ENCODE peak calls at places on chromosome 19, in six cellular contexts. One of them, this sample, is unnamed.

GRCh38 chr19:1761528-1762242 is 8.4 kb downstream of the ONECUT3 start:
- DNase-seq in left lung: no peak
- DNase-seq in epithelial cell of esophagus: no peak
- DNase-seq in lower leg skin: no peak
- DNase-seq in nephron progenitor cell: no peak
- DNase-seq in tibial artery: no peak
- DNase-seq in this sample: no peak

GRCh38 chr19:31260171-31260933 is 88.9 kb downstream of the TSHZ3 start:
- DNase-seq in tibial artery: no peak
- DNase-seq in lower leg skin: no peak
- DNase-seq in epithelial cell of esophagus: no peak
- DNase-seq in left lung: no peak
- DNase-seq in nephron progenitor cell: no peak
- DNase-seq in this sample: peak; percentile 48

GRCh38 chr19:39341122-39341719 is 1.0 kb upstream of the SAMD4B start:
- DNase-seq in tibial artery: peak; percentile 43
- DNase-seq in epithelial cell of esophagus: no peak
- DNase-seq in nephron progenitor cell: peak; percentile 49
- DNase-seq in left lung: peak; percentile 51
- DNase-seq in lower leg skin: peak; percentile 56
- DNase-seq in this sample: no peak

GRCh38 chr19:2561895-2562294 is 86.0 kb downstream of the GADD45B start:
- DNase-seq in epithelial cell of esophagus: peak; percentile 23
- DNase-seq in tibial artery: no peak
- DNase-seq in left lung: no peak
- DNase-seq in lower leg skin: no peak
- DNase-seq in nephron progenitor cell: no peak
- DNase-seq in this sample: no peak

GRCh38 chr19:32642771-32643170 is 32.2 kb downstream of the ANKRD27 start:
- DNase-seq in tibial artery: no peak
- DNase-seq in nephron progenitor cell: no peak
- DNase-seq in lower leg skin: no peak
- DNase-seq in epithelial cell of esophagus: no peak
- DNase-seq in left lung: no peak
- DNase-seq in this sample: no peak

GRCh38 chr19:48271531-48272151 is 1.8 kb downstream of the ZNF114 start:
- DNase-seq in left lung: peak; percentile 47
- DNase-seq in epithelial cell of esophagus: peak; percentile 58
- DNase-seq in nephron progenitor cell: peak; percentile 68
- DNase-seq in tibial artery: peak; percentile 31
- DNase-seq in lower leg skin: peak; percentile 29
- DNase-seq in this sample: no peak

GRCh38 chr19:40604647-40605200 is 3.6 kb downstream of the LTBP4 start:
- DNase-seq in left lung: no peak
- DNase-seq in lower leg skin: no peak
- DNase-seq in nephron progenitor cell: no peak
- DNase-seq in tibial artery: no peak
- DNase-seq in epithelial cell of esophagus: peak; percentile 57
- DNase-seq in this sample: no peak

GRCh38 chr19:8174706-8175105 is 25.3 kb upstream of the FBN3 start:
- DNase-seq in nephron progenitor cell: no peak
- DNase-seq in lower leg skin: no peak
- DNase-seq in epithelial cell of esophagus: peak; percentile 72
- DNase-seq in tibial artery: no peak
- DNase-seq in left lung: no peak
- DNase-seq in this sample: no peak

GRCh38 chr19:8821748-8822241 is 10.3 kb downstream of the ZNF558 start:
- DNase-seq in tibial artery: no peak
- DNase-seq in epithelial cell of esophagus: no peak
- DNase-seq in nephron progenitor cell: no peak
- DNase-seq in left lung: no peak
- DNase-seq in lower leg skin: no peak
- DNase-seq in this sample: peak; percentile 70

GRCh38 chr19:47186337-47187022 is 44.5 kb downstream of the BBC3 start:
- DNase-seq in nephron progenitor cell: no peak
- DNase-seq in tibial artery: no peak
- DNase-seq in lower leg skin: no peak
- DNase-seq in left lung: no peak
- DNase-seq in epithelial cell of esophagus: no peak
- DNase-seq in this sample: no peak

GRCh38 chr19:39970424-39970673 is 616 bp upstream of the PSMC4 start:
- DNase-seq in lower leg skin: peak; percentile 17
- DNase-seq in tibial artery: no peak
- DNase-seq in epithelial cell of esophagus: no peak
- DNase-seq in nephron progenitor cell: no peak
- DNase-seq in left lung: no peak
- DNase-seq in this sample: no peak

GRCh38 chr19:18672606-18673337 is 10.7 kb upstream of the CRTC1 start:
- DNase-seq in nephron progenitor cell: no peak
- DNase-seq in lower leg skin: no peak
- DNase-seq in tibial artery: peak; percentile 71
- DNase-seq in left lung: no peak
- DNase-seq in epithelial cell of esophagus: peak; percentile 27
- DNase-seq in this sample: no peak
- TF ChIP-seq CTCF in nephron progenitor cell: no peak
- TF ChIP-seq CTCF in lower leg skin: no peak
- TF ChIP-seq CTCF in tibial artery: peak; percentile 41
- TF ChIP-seq CTCF in left lung: no peak
- TF ChIP-seq CTCF in epithelial cell of esophagus: peak; percentile 26
- TF ChIP-seq CTCF in this sample: peak; percentile 32

GRCh38 chr19:46040125-46040524 is 677 bp downstream of the IGFL4 start:
- DNase-seq in nephron progenitor cell: no peak
- DNase-seq in lower leg skin: no peak
- DNase-seq in left lung: no peak
- DNase-seq in epithelial cell of esophagus: no peak
- DNase-seq in tibial artery: no peak
- DNase-seq in this sample: no peak

GRCh38 chr19:46043519-46043918 is 2.7 kb upstream of the IGFL4 start:
- DNase-seq in lower leg skin: no peak
- DNase-seq in epithelial cell of esophagus: no peak
- DNase-seq in left lung: no peak
- DNase-seq in tibial artery: no peak
- DNase-seq in nephron progenitor cell: no peak
- DNase-seq in this sample: no peak

GRCh38 chr19:46042252-46042883 is 1.6 kb upstream of the IGFL4 start:
- DNase-seq in nephron progenitor cell: no peak
- DNase-seq in tibial artery: no peak
- DNase-seq in lower leg skin: no peak
- DNase-seq in epithelial cell of esophagus: no peak
- DNase-seq in left lung: no peak
- DNase-seq in this sample: no peak

GRCh38 chr19:46036745-46037126 is 4.1 kb downstream of the IGFL4 start:
- DNase-seq in epithelial cell of esophagus: no peak
- DNase-seq in tibial artery: no peak
- DNase-seq in lower leg skin: no peak
- DNase-seq in nephron progenitor cell: no peak
- DNase-seq in left lung: no peak
- DNase-seq in this sample: no peak

DNA sequence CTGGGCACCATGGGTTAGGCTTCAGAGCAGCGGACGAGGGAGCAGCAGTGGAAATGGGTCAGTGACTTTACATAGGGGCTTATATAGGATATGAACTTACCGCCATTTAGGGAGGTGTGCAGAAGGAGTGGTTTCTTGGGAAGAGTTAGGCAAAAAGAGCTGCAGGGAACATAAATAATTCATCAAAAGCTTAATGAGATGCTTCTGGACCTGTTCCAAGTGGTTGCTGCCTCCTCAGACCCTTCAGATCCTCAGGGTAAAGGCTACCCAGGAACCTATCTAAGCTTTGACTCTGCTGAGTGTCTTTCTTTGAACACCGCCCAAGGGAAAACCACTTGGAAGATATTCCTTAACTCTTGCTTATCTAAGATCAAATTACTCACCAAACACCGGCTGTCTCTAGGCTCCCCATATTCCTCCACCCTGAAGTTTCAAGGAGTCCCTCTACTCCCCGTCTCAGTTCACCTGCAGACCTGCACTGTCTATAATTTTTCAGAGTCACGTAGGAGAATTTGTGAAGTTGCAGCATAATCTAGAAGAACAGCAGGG is at the start of gene IGFL4:
- DNase-seq in epithelial cell of esophagus: peak; percentile 42
- DNase-seq in lower leg skin: no peak
- DNase-seq in left lung: no peak
- DNase-seq in nephron progenitor cell: no peak
- DNase-seq in tibial artery: no peak
- DNase-seq in this sample: no peak
- TF ChIP-seq CTCF in epithelial cell of esophagus: no peak
- TF ChIP-seq CTCF in lower leg skin: no peak
- TF ChIP-seq CTCF in left lung: no peak
- TF ChIP-seq CTCF in nephron progenitor cell: no peak
- TF ChIP-seq CTCF in tibial artery: no peak
- TF ChIP-seq CTCF in this sample: no peak

DNA sequence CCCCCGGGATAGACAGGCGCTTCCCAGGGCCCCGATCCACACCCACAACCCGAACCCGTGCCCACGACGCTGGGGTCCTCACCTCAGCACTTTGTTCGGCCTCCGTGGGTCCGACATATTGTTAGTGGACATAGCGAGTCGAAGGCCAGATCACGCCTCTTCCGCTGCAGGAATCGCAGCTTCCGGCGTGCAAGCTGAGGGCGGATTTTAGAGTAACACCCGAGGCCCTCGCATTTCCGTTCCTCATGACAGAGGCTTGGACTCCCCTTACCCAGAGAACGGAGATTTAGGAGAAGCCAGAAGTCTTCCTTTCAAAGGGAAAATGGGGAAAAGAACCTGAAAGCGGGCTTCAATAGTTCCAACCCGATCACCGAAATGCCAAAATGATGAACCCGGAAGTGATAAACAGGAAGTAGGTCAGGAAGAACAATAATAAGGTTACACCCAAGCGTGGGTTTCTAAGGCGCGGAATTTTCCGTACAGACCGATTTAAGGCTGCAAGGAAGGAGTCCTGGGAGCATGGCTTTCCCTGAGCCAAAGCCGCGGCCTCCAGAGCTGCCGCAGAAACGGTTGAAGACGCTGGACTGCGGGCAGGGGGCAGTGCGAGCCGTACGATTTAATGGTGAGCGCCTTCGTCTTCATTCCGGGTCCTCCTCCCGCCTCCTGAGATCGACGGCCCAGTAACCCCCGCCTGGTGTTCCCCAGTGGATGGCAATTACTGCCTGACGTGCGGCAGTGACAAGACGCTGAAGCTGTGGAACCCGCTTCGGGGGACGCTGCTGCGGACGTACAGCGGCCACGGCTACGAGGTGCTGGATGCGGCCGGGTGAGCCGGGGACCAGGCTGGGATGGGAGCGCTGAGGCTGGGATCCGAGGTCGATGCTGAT is 2.9 kb downstream of the WDR83 start:
- DNase-seq in epithelial cell of esophagus: peak; percentile 84
- DNase-seq in lower leg skin: peak; percentile 74
- DNase-seq in left lung: peak; percentile 82
- DNase-seq in tibial artery: peak; percentile 77
- DNase-seq in nephron progenitor cell: peak; percentile 79
- DNase-seq in this sample: peak; percentile 90
- TF ChIP-seq CTCF in epithelial cell of esophagus: no peak
- TF ChIP-seq CTCF in lower leg skin: no peak
- TF ChIP-seq CTCF in left lung: no peak
- TF ChIP-seq CTCF in tibial artery: no peak
- TF ChIP-seq CTCF in nephron progenitor cell: no peak
- TF ChIP-seq CTCF in this sample: no peak

GRCh38 chr19:17966497-17967257 is at the start of gene KCNN1:
- DNase-seq in lower leg skin: no peak
- DNase-seq in tibial artery: no peak
- DNase-seq in nephron progenitor cell: peak; percentile 81
- DNase-seq in left lung: no peak
- DNase-seq in epithelial cell of esophagus: no peak
- DNase-seq in this sample: no peak

GRCh38 chr19:17963936-17964691 is 2.8 kb upstream of the KCNN1 start:
- DNase-seq in lower leg skin: no peak
- DNase-seq in nephron progenitor cell: no peak
- DNase-seq in left lung: no peak
- DNase-seq in tibial artery: no peak
- DNase-seq in epithelial cell of esophagus: no peak
- DNase-seq in this sample: no peak

GRCh38 chr19:17967258-17968051 is 548 bp downstream of the KCNN1 start:
- DNase-seq in lower leg skin: no peak
- DNase-seq in left lung: no peak
- DNase-seq in nephron progenitor cell: no peak
- DNase-seq in epithelial cell of esophagus: no peak
- DNase-seq in tibial artery: no peak
- DNase-seq in this sample: no peak

GRCh38 chr19:17966115-17966455 is 822 bp upstream of the KCNN1 start:
- DNase-seq in epithelial cell of esophagus: no peak
- DNase-seq in left lung: no peak
- DNase-seq in tibial artery: no peak
- DNase-seq in nephron progenitor cell: no peak
- DNase-seq in lower leg skin: no peak
- DNase-seq in this sample: no peak

DNA sequence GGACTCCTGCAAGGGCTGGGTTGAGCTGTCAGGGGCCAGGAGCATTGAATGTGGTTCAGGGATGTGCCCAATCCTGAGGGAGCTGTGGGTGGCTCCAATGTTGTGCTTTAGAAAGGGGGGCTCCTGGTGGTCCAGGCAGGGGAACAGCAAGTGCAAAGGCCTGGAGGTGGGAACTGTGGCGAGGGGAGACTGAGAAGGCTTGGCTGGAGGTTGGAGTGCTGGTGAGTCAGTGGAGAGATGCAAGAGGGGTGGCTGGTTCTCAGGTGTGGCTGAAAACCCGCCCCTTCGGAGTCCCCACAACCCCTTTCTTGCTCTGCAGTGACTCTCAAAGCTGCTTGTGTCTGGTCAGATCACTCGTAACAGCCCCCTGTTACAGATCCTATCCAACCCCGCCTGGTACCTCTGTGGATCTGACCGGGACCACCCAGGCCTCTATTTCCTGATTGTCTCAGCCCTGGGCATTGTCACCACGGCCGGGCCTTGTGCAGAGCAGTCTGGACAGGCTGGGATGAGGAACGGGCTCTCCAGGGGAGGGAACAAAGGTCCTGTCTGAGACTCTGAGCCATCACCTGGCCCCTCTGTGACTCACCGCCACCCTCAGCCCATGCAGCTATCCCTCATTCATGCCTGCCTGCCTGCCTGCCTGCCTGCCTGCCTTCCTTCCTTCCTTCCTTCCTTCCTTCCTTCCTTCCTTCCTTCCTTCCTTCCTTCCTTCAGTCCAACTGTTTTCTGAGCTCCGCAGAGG is 1.4 kb upstream of the KCNN1 start:
- DNase-seq in left lung: no peak
- DNase-seq in epithelial cell of esophagus: no peak
- DNase-seq in lower leg skin: no peak
- DNase-seq in nephron progenitor cell: no peak
- DNase-seq in tibial artery: no peak
- DNase-seq in this sample: no peak
- TF ChIP-seq CTCF in left lung: no peak
- TF ChIP-seq CTCF in epithelial cell of esophagus: no peak
- TF ChIP-seq CTCF in lower leg skin: no peak
- TF ChIP-seq CTCF in nephron progenitor cell: no peak
- TF ChIP-seq CTCF in tibial artery: no peak
- TF ChIP-seq CTCF in this sample: no peak

This sample was measured in osteocyte.